ENCODE peak calls at places on chromosomes 11 and 22, in seven cellular contexts. P is H9, U is IMR-90, W is mesendoderm, E is H1, N is trophoblast cell, B is mesenchymal stem cell. H is an unnamed sample.

GRCh38 chr11:117815262-117815803 is 9.2 kb downstream of the FXYD2 start:
- DNase-seq in B (no peak), W (no peak), E (no peak), U (no peak), N (peak; percentile 44), P (no peak), H (no peak)

GRCh38 chr22:46462726-46463371 is 74.6 kb downstream of the CELSR1 start:
- DNase-seq in P (no peak), W (no peak), E (no peak), N (peak; percentile 73), B (peak; percentile 46), U (peak; percentile 70), H (no peak)

GRCh38 chr11:22711880-22712279 is 45.5 kb downstream of the GAS2 start:
- DNase-seq in W (no peak), P (no peak), E (no peak), U (no peak), B (no peak), N (no peak), H (no peak)

GRCh38 chr11:64264371-64264852 is 13.1 kb downstream of the PLCB3 start:
- DNase-seq in N (no peak), E (no peak), P (no peak), U (no peak), B (no peak), W (no peak), H (no peak)

GRCh38 chr11:78886616-78887015 is 312.0 kb upstream of the NARS2 start:
- DNase-seq in P (no peak), W (no peak), E (no peak), B (no peak), U (peak; percentile 64), N (peak; percentile 14), H (no peak)

GRCh38 chr11:118820412-118821357 is 29.7 kb upstream of the DDX6 start:
- DNase-seq in N (no peak), E (no peak), P (peak; percentile 44), B (no peak), W (peak; percentile 9), U (no peak), H (no peak)

GRCh38 chr11:12761029-12761428 is 86.8 kb downstream of the TEAD1 start:
- DNase-seq in W (no peak), P (no peak), U (peak; percentile 58), N (no peak), B (peak; percentile 52), E (no peak), H (no peak)

GRCh38 chr22:31217890-31218287 is 5.8 kb downstream of the LIMK2 start:
- DNase-seq in U (no peak), P (no peak), B (no peak), E (no peak), N (no peak), W (no peak), H (no peak)

GRCh38 chr22:29482253-29482652 is 2.2 kb downstream of the NEFH start:
- DNase-seq in P (no peak), B (no peak), U (no peak), N (no peak), E (no peak), W (no peak), H (no peak)

GRCh38 chr22:25478573-25478972 is 85.9 kb upstream of the GRK3 start:
- DNase-seq in U (no peak), W (no peak), E (no peak), P (no peak), N (no peak), B (no peak), H (no peak)

GRCh38 chr22:46763051-46763705 is 728 bp downstream of the TBC1D22A start:
- DNase-seq in U (peak; percentile 7), E (no peak), N (peak; percentile 89), W (peak; percentile 30), B (peak; percentile 46), P (no peak), H (no peak)

GRCh38 chr11:119400860-119401259 is 19.4 kb upstream of the USP2 start:
- DNase-seq in N (no peak), P (no peak), U (no peak), W (no peak), E (no peak), B (no peak), H (no peak)

GRCh38 chr22:46364341-46365165 is 29.0 kb downstream of the TRMU start:
- DNase-seq in W (no peak), P (no peak), U (no peak), B (no peak), E (no peak), N (no peak), H (no peak)

GRCh38 chr11:77823775-77824174 is 2.8 kb downstream of the AAMDC start:
- DNase-seq in N (peak; percentile 60), U (peak; percentile 52), P (no peak), B (peak; percentile 68), W (no peak), E (no peak), H (no peak)

GRCh38 chr11:34250732-34251639 is 106.8 kb downstream of the ABTB2 start:
- DNase-seq in U (peak; percentile 7), E (no peak), P (peak; percentile 35), W (peak; percentile 33), N (peak; percentile 50), B (no peak), H (no peak)

GRCh38 chr11:8011981-8012444 is 24.9 kb downstream of the EIF3F start:
- DNase-seq in W (no peak), U (peak; percentile 95), E (no peak), N (no peak), P (no peak), B (peak; percentile 86), H (no peak)

GRCh38 chr11:128343870-128344269 is 243.5 kb downstream of the ETS1 start:
- DNase-seq in E (no peak), P (no peak), U (peak; percentile 41), N (no peak), B (no peak), W (no peak), H (no peak)
- H4K8ac ChIP-seq in E (no peak overlapping the region), P (no peak overlapping the region), U (no peak overlapping the region), N (no peak overlapping the region), B (no peak overlapping the region), W (no peak overlapping the region), H (no peak overlapping the region)

GRCh38 chr11:100550910-100551309 is 136.2 kb upstream of the ARHGAP42 start:
- DNase-seq in P (no peak), B (no peak), U (no peak), E (no peak), N (no peak), W (no peak), H (no peak)

GRCh38 chr11:100545970-100546369 is 141.1 kb upstream of the ARHGAP42 start:
- DNase-seq in N (no peak), P (no peak), E (no peak), B (no peak), U (no peak), W (no peak), H (no peak)

GRCh38 chr11:100543386-100543785 is 143.7 kb upstream of the ARHGAP42 start:
- DNase-seq in N (no peak), U (no peak), B (no peak), E (no peak), W (no peak), P (no peak), H (no peak)

GRCh38 chr11:100550298-100550697 is 136.8 kb upstream of the ARHGAP42 start:
- DNase-seq in W (no peak), P (no peak), B (no peak), U (no peak), E (no peak), N (no peak), H (no peak)

GRCh38 chr11:100546714-100547113 is 140.4 kb upstream of the ARHGAP42 start:
- DNase-seq in W (peak; percentile 3), N (peak; percentile 67), E (no peak), B (no peak), U (peak; percentile 28), P (no peak), H (no peak)
- H4K8ac ChIP-seq in W (no peak overlapping the region), N (no peak overlapping the region), E (no peak overlapping the region), B (no peak overlapping the region), U (no peak overlapping the region), P (no peak overlapping the region), H (no peak overlapping the region)

DNA sequence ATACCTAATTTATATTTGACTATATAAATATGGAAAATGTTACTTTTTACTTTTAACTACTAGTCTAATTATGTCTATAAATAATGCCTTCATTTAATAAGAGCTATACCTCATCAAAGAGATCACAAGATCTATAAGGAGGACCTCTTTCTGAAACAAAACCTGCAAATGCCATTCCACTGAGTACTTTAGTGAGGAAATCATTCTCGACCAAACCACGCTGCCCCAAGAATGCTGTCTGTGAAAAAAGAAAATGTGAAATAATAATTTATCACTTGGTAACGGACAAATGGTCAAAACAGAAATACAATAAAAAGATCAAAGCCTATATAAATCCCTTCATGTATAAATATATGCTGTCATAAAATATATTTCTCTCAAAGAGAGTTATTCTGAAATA is 301.7 kb downstream of the SBF2 start:
- DNase-seq in U (peak; percentile 27), N (no peak), E (no peak), P (no peak), B (no peak), W (no peak), H (no peak)
- H4K8ac ChIP-seq in U (no peak overlapping the region), N (no peak overlapping the region), E (no peak overlapping the region), P (no peak overlapping the region), B (no peak overlapping the region), W (no peak overlapping the region), H (no peak overlapping the region)

GRCh38 chr11:27507561-27508322 is 1.2 kb upstream of the LIN7C start:
- DNase-seq in N (no peak), B (peak; percentile 31), E (no peak), W (no peak), P (no peak), U (no peak), H (no peak)

GRCh38 chr11:27509953-27510352 is 3.4 kb upstream of the LIN7C start:
- DNase-seq in W (peak; percentile 57), B (no peak), N (no peak), U (no peak), P (no peak), E (no peak), H (no peak)

GRCh38 chr11:27501102-27501501 is 5.5 kb downstream of the LIN7C start:
- DNase-seq in N (no peak), W (no peak), B (no peak), P (no peak), U (no peak), E (no peak), H (no peak)

GRCh38 chr11:27505781-27506180 is 788 bp downstream of the LIN7C start:
- DNase-seq in W (no peak), E (no peak), P (no peak), U (peak; percentile 13), N (peak; percentile 34), B (no peak), H (no peak)

DNA sequence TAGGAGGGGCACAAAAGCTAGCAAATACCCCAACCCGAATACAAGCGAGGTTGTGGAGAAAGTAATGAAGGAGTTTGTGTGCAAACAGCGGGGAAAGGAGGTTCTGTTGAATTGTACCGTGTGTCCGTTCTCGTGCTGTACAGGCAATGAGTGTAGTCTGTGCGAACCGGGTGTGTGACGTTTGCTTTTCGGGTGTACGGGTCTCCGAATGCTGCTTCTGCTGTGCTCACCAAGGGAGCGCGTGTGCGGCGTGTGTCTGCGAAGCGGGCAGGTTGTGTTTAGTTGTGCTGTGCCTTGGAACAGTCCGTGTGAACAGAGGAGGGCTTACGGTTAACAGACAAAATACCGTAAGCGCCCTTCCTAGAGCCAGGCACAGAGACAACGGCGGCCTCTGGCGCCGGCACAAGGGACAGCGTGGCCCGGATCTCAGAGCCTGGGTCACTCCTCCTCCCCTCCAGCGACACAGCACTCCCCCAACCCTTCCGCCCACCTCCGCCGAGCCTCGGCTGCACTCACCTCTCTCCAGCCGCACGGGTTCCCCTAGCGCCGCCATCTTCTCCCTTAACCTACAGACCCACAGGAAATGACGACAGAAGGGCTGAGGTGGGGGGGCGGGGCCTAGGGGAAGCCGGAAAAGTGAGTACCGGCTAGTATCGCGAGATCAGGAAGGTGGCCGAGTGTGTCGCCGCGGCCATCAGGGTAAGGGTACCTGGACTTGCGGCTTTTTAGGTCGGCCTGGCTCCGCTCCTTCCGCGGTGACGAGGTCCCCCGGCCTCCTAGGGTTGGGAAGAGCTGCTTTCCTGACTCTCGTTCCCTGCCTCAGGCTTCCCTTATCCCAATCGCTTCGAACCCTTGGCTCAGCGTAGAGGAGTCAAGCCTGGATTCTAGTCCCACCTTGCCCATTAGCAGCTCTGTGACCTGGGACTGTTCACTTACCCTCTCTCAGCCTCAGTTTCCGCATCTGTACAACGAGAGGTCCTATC is at the start of gene LIN7C:
- DNase-seq in N (peak; percentile 96), P (peak; percentile 97), E (peak; percentile 91), W (peak; percentile 99), U (peak; percentile 92), B (peak; percentile 96), H (peak; percentile 93)
- H4K8ac ChIP-seq in N (peak within 1 kb of the TSS; percentile 100), P (no peak within 1 kb of the TSS), E (peak within 1 kb of the TSS; percentile 96), W (no peak within 1 kb of the TSS), U (peak within 1 kb of the TSS; percentile 99), B (peak within 1 kb of the TSS; percentile 95), H (peak within 1 kb of the TSS; percentile 99)

H was measured in neuronal stem cell.